ENCODE peak calls at places on chromosomes 7 and 10, in nine cellular contexts. G, N, A, O, W, I, S, Y and X are unnamed samples.

GRCh38 chr7:155815332-155816191 is 3.3 kb upstream of the SHH start:
- DNase-seq in G (no peak), N (peak; percentile 61), A (peak; percentile 43), O (peak; percentile 91), W (peak; percentile 31), I (peak; percentile 45), S (peak; percentile 73), Y (peak; percentile 33), X (peak; percentile 64)

GRCh38 chr7:44470628-44471245 is 19.7 kb downstream of the NUDCD3 start:
- DNase-seq in G (no peak), N (no peak), A (no peak), O (no peak), W (no peak), I (no peak), S (no peak), Y (no peak), X (no peak)

GRCh38 chr10:103281753-103282152 is 4.8 kb downstream of the INA start:
- DNase-seq in G (no peak), N (no peak), A (peak; percentile 43), O (no peak), W (no peak), I (no peak), S (peak; percentile 18), Y (no peak), X (peak; percentile 21)

GRCh38 chr10:4043897-4044296 is 258.9 kb upstream of the KLF6 start:
- DNase-seq in G (no peak), N (no peak), A (no peak), O (no peak), W (no peak), I (no peak), S (no peak), Y (no peak), X (no peak)

GRCh38 chr7:72405871-72406270 is 6.3 kb downstream of the CALN1 start:
- DNase-seq in G (no peak), N (no peak), A (no peak), O (no peak), W (no peak), I (no peak), S (no peak), Y (no peak), X (no peak)

GRCh38 chr10:96873756-96874467 is 41.8 kb downstream of the LCOR start:
- DNase-seq in G (no peak), N (no peak), A (no peak), O (no peak), W (no peak), I (no peak), S (no peak), Y (no peak), X (no peak)

GRCh38 chr7:139232893-139233292 is 1.9 kb downstream of the UBN2 start:
- DNase-seq in G (no peak), N (peak; percentile 75), A (peak; percentile 51), O (no peak), W (peak; percentile 96), I (no peak), S (peak; percentile 12), Y (peak; percentile 16), X (peak; percentile 44)

GRCh38 chr7:151117565-151117964 is 31.3 kb downstream of the AGAP3 start:
- DNase-seq in G (no peak), N (no peak), A (no peak), O (no peak), W (peak; percentile 23), I (no peak), S (no peak), Y (no peak), X (no peak)

GRCh38 chr7:155660059-155660757 is 15.7 kb downstream of the RBM33 start:
- DNase-seq in G (no peak), N (peak; percentile 63), A (peak; percentile 37), O (no peak), W (peak; percentile 36), I (no peak), S (peak; percentile 51), Y (no peak), X (peak; percentile 50)

GRCh38 chr10:16987976-16988610 is 141.5 kb downstream of the CUBN start:
- DNase-seq in G (no peak), N (no peak), A (no peak), O (no peak), W (no peak), I (no peak), S (no peak), Y (no peak), X (no peak)

GRCh38 chr10:7092603-7093002 is 318.2 kb downstream of the SFMBT2 start:
- DNase-seq in G (no peak), N (no peak), A (no peak), O (no peak), W (peak; percentile 39), I (no peak), S (no peak), Y (no peak), X (no peak)

GRCh38 chr10:34323197-34323596 is 491.9 kb downstream of the PARD3 start:
- DNase-seq in G (no peak), N (peak; percentile 31), A (peak; percentile 50), O (no peak), W (no peak), I (no peak), S (no peak), Y (peak; percentile 46), X (peak; percentile 59)

GRCh38 chr7:113085781-113086390 is 741 bp downstream of the GPR85 start:
- DNase-seq in G (no peak), N (peak; percentile 25), A (peak; percentile 23), O (no peak), W (no peak), I (no peak), S (peak; percentile 62), Y (peak; percentile 40), X (peak; percentile 45)

GRCh38 chr7:134792968-134793367 is 13.5 kb downstream of the CALD1 start:
- DNase-seq in G (no peak), N (peak; percentile 94), A (peak; percentile 63), O (no peak), W (no peak), I (peak; percentile 92), S (no peak), Y (peak; percentile 74), X (peak; percentile 92)

GRCh38 chr10:79254333-79255006 is 92.8 kb upstream of the PPIF start:
- DNase-seq in G (no peak), N (no peak), A (no peak), O (no peak), W (no peak), I (no peak), S (no peak), Y (no peak), X (no peak)

GRCh38 chr10:78215645-78216044 is 182.0 kb downstream of the RPS24 start:
- DNase-seq in G (peak; percentile 66), N (peak; percentile 24), A (peak; percentile 61), O (no peak), W (no peak), I (peak; percentile 3), S (peak; percentile 61), Y (peak; percentile 36), X (peak; percentile 59)

GRCh38 chr7:550881-551614 is 31.4 kb upstream of the PDGFA start:
- DNase-seq in G (no peak), N (no peak), A (no peak), O (no peak), W (no peak), I (no peak), S (no peak), Y (no peak), X (no peak)
- TF ChIP-seq CTCF in G (no peak), N (no peak), A (no peak), O (no peak), W (no peak), I (no peak), S (no peak), Y (no peak), X (no peak)

DNA sequence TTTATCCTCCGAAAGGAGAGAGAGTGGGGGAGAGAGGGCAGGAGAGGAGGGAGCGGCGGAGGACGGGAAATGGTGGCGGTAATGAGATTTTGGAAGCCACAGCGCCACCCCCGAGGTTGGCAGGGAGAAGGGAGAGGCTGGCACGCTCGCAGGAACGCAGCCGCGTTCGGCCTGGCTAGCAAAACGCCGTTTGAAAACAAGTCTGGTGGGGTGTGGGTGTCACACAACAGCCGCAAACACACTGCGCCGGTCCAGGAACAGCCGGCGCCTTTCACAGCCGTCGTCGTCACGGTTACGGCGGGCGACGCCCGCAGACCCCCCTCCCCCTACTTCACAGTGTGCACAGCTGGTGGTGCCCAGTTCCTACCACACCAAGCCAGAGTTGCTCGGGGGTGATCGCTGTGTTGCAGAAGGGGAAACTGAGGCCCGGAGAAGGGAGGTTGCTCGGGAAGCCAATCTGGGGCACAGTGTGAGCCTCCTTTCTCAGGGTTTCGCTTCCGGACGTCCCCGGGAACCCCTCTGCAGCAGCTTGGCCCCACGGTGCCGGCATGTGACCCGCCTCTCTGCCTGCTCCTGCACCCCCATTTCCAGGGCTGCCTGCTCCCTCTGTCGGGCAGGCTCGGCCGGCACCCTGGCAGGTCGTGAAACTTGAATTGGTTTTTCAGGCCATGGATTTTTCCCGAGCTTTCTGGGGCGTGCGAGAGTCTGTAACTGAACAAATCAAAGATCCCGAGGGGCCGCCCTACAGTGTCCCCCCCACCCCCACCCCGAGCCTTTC is 57.8 kb downstream of the UNCX start:
- DNase-seq in G (no peak), N (peak; percentile 15), A (no peak), O (peak; percentile 63), W (peak; percentile 5), I (no peak), S (peak; percentile 50), Y (no peak), X (no peak)
- H3K4me3 ChIP-seq in G (peak overlapping the region; percentile 52), N (peak overlapping the region; percentile 23), A (peak overlapping the region; percentile 24), O (no peak overlapping the region), W (peak overlapping the region; percentile 25), I (peak overlapping the region; percentile 26), S (no peak overlapping the region), Y (peak overlapping the region; percentile 12), X (no peak overlapping the region)

DNA sequence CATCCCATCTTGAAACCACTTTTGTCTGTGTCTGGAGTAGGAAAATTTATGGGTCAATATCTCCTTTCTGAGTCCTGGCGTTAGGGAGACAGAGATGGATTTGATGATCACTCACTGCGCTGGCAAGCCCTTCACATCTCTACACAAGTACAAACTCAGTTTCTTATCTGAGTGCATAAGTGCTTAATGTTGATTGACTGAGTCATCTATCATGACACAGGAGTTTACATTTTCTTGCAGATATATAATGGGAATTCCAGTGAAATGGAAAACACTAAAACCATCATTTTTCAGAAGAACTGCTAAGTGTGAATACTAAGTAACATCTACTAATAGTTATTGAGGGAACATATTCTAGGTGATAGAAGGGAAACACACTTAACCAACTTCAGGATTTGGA is 763.9 kb upstream of the COBL start:
- DNase-seq in G (no peak), N (no peak), A (no peak), O (no peak), W (peak; percentile 7), I (no peak), S (no peak), Y (no peak), X (no peak)
- TF ChIP-seq CTCF in G (no peak), N (no peak), A (no peak), O (no peak), W (no peak), I (no peak), S (no peak), Y (no peak), X (no peak)

DNA sequence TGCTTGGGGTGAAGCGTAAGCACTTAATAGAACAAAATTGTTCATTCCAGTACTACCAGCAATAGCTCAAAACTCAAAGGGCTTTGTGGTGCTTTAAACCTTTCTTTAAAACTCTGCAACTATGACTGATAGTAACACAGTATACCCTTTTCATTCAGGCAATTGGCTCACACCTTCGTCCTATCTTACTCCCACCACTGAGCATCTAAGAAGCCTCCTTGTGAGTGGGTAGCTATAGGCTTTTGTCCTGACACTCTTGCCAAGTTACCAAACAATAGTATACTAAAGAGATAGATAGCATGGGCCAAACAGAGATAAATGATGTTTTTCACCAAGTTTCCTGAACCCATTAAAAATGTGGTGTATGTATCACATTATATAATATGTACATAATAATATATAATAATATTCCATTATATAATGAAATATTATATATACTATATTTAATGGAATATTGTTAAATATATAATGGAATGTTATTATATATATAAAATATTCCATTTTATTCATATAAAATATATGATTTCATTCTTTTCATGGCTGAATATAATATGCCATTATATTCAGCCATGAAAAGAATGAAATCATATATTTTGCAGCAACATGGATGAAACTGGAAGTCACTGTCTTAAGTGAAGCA is 96.2 kb downstream of the TES start:
- DNase-seq in G (no peak), N (no peak), A (no peak), O (no peak), W (no peak), I (no peak), S (no peak), Y (no peak), X (no peak)
- H3K4me3 ChIP-seq in G (no peak overlapping the region), N (no peak overlapping the region), A (no peak overlapping the region), O (no peak overlapping the region), W (no peak overlapping the region), I (no peak overlapping the region), S (no peak overlapping the region), Y (no peak overlapping the region), X (no peak overlapping the region)